ENCODE peak calls at places on chromosomes 13 and 19, in nine cellular contexts. T, L, U, M, V, B, Q, I and H are unnamed samples.

GRCh38 chr19:36236946-36237310 is 22.0 kb downstream of the ZNF146 start:
- DNase-seq in T (no peak), L (no peak), U (no peak), M (no peak), V (no peak), B (no peak), Q (no peak), I (no peak), H (no peak)

GRCh38 chr13:24502567-24503375 is 9.8 kb downstream of the PARP4 start:
- DNase-seq in T (peak; percentile 58), L (no peak), U (no peak), M (peak; percentile 82), V (peak; percentile 22), B (peak; percentile 64), Q (no peak), I (no peak), H (peak; percentile 86)

GRCh38 chr13:108850706-108851105 is 221.3 kb downstream of the MYO16 start:
- DNase-seq in T (no peak), L (no peak), U (no peak), M (no peak), V (no peak), B (no peak), Q (no peak), I (no peak), H (no peak)

GRCh38 chr19:28341810-28342350 is 871.1 kb downstream of the UQCRFS1 start:
- DNase-seq in T (no peak), L (no peak), U (no peak), M (no peak), V (no peak), B (no peak), Q (no peak), I (no peak), H (no peak)

GRCh38 chr19:45523642-45524256 is 16.5 kb downstream of the VASP start:
- DNase-seq in T (peak; percentile 93), L (peak; percentile 92), U (peak; percentile 88), M (peak; percentile 70), V (peak; percentile 80), B (peak; percentile 85), Q (peak; percentile 94), I (no peak), H (peak; percentile 69)

GRCh38 chr19:5299137-5299536 is 41.5 kb downstream of the PTPRS start:
- DNase-seq in T (no peak), L (no peak), U (no peak), M (no peak), V (no peak), B (no peak), Q (no peak), I (no peak), H (no peak)

GRCh38 chr13:39189778-39190177 is 151.5 kb downstream of the NHLRC3 start:
- DNase-seq in T (peak; percentile 70), L (no peak), U (no peak), M (no peak), V (no peak), B (no peak), Q (no peak), I (no peak), H (no peak)

GRCh38 chr13:65977525-65977924 is 1252.6 kb downstream of the PCDH9 start:
- DNase-seq in T (no peak), L (no peak), U (no peak), M (no peak), V (no peak), B (no peak), Q (no peak), I (no peak), H (no peak)

GRCh38 chr19:54148158-54148557 is 10.6 kb downstream of the CNOT3 start:
- DNase-seq in T (no peak), L (no peak), U (no peak), M (no peak), V (no peak), B (no peak), Q (no peak), I (no peak), H (no peak)

GRCh38 chr13:96075953-96076543 is 13.9 kb upstream of the HS6ST3 start:
- DNase-seq in T (peak; percentile 21), L (peak; percentile 22), U (no peak), M (peak; percentile 26), V (no peak), B (no peak), Q (peak; percentile 28), I (no peak), H (no peak)

GRCh38 chr19:29705706-29706105 is 9.4 kb downstream of the C19orf12 start:
- DNase-seq in T (no peak), L (no peak), U (no peak), M (no peak), V (no peak), B (no peak), Q (no peak), I (no peak), H (no peak)

GRCh38 chr13:32824671-32825070 is 191.6 kb upstream of the KL start:
- DNase-seq in T (peak; percentile 98), L (no peak), U (no peak), M (peak; percentile 80), V (no peak), B (no peak), Q (no peak), I (peak; percentile 73), H (no peak)

GRCh38 chr13:110426745-110427144 is 119.7 kb downstream of the COL4A2 start:
- DNase-seq in T (no peak), L (no peak), U (no peak), M (no peak), V (no peak), B (no peak), Q (no peak), I (no peak), H (no peak)

GRCh38 chr19:4327252-4327876 is 11.3 kb downstream of the STAP2 start:
- DNase-seq in T (peak; percentile 95), L (peak; percentile 93), U (peak; percentile 90), M (no peak), V (peak; percentile 50), B (peak; percentile 91), Q (peak; percentile 93), I (no peak), H (peak; percentile 24)

GRCh38 chr19:17073869-17074627 is 1.2 kb downstream of the HAUS8 start:
- DNase-seq in T (peak; percentile 66), L (no peak), U (no peak), M (no peak), V (no peak), B (no peak), Q (no peak), I (no peak), H (no peak)

GRCh38 chr13:60146491-60146890 is 17.2 kb downstream of the DIAPH3 start:
- DNase-seq in T (no peak), L (no peak), U (no peak), M (no peak), V (no peak), B (no peak), Q (no peak), I (no peak), H (no peak)

GRCh38 chr13:63190219-63190618 is 1774.6 kb upstream of the PCDH20 start:
- DNase-seq in T (no peak), L (no peak), U (no peak), M (no peak), V (no peak), B (no peak), Q (peak; percentile 5), I (no peak), H (no peak)

GRCh38 chr13:97307882-97308624 is 85.9 kb downstream of the MBNL2 start:
- DNase-seq in T (peak; percentile 75), L (peak; percentile 48), U (no peak), M (peak; percentile 30), V (peak; percentile 72), B (no peak), Q (peak; percentile 45), I (no peak), H (peak; percentile 61)

GRCh38 chr13:20474515-20474914 is 51.1 kb downstream of the CRYL1 start:
- DNase-seq in T (no peak), L (no peak), U (no peak), M (no peak), V (no peak), B (no peak), Q (no peak), I (no peak), H (no peak)

GRCh38 chr13:40981949-40982348 is 37.2 kb downstream of the ELF1 start:
- DNase-seq in T (no peak), L (no peak), U (no peak), M (no peak), V (no peak), B (no peak), Q (no peak), I (no peak), H (no peak)
- H3K4me3 ChIP-seq in T (no peak overlapping the region), L (no peak overlapping the region), U (peak overlapping the region; percentile 44), M (peak overlapping the region; percentile 9), V (peak overlapping the region; percentile 47), B (peak overlapping the region; percentile 39), Q (no peak overlapping the region), I (no peak overlapping the region), H (no peak overlapping the region)

GRCh38 chr19:839146-839872 is 1.5 kb upstream of the PRTN3 start:
- DNase-seq in T (no peak), L (no peak), U (no peak), M (no peak), V (no peak), B (no peak), Q (no peak), I (no peak), H (no peak)
- H3K27me3 ChIP-seq in T (peaks cover 8% of the 10 kb centered on the region), L (peaks cover 16% of the 10 kb centered on the region), U (peaks cover 79% of the 10 kb centered on the region), M (no peaks in the 10 kb centered on the region), V (peaks cover 35% of the 10 kb centered on the region), B (peaks cover 61% of the 10 kb centered on the region), Q (peaks cover 63% of the 10 kb centered on the region), I (peaks cover 9% of the 10 kb centered on the region), H (peaks cover 8% of the 10 kb centered on the region)

GRCh38 chr13:99930925-99931324 is 40.6 kb downstream of the ZIC5 start:
- DNase-seq in T (no peak), L (no peak), U (no peak), M (no peak), V (no peak), B (no peak), Q (no peak), I (no peak), H (no peak)
- H3K4me3 ChIP-seq in T (no peak overlapping the region), L (no peak overlapping the region), U (no peak overlapping the region), M (no peak overlapping the region), V (no peak overlapping the region), B (no peak overlapping the region), Q (no peak overlapping the region), I (no peak overlapping the region), H (no peak overlapping the region)

GRCh38 chr19:39304701-39305571 is 8.7 kb downstream of the IFNL1 start:
- DNase-seq in T (peak; percentile 59), L (peak; percentile 67), U (no peak), M (no peak), V (no peak), B (peak; percentile 21), Q (no peak), I (no peak), H (no peak)

GRCh38 chr19:39306075-39306474 is 9.9 kb downstream of the IFNL1 start:
- DNase-seq in T (no peak), L (no peak), U (no peak), M (no peak), V (no peak), B (no peak), Q (no peak), I (no peak), H (no peak)

GRCh38 chr19:39303373-39304184 is 7.4 kb downstream of the IFNL1 start:
- DNase-seq in T (peak; percentile 91), L (no peak), U (no peak), M (no peak), V (no peak), B (peak; percentile 13), Q (no peak), I (no peak), H (no peak)

GRCh38 chr19:39301562-39301961 is 5.4 kb downstream of the IFNL1 start:
- DNase-seq in T (no peak), L (no peak), U (no peak), M (no peak), V (no peak), B (no peak), Q (no peak), I (no peak), H (no peak)

GRCh38 chr19:39304185-39304513 is 7.9 kb downstream of the IFNL1 start:
- DNase-seq in T (no peak), L (no peak), U (no peak), M (no peak), V (no peak), B (no peak), Q (no peak), I (no peak), H (no peak)
- H3K27me3 ChIP-seq in T (no peaks in the 10 kb centered on the region), L (no peaks in the 10 kb centered on the region), U (peaks cover 52% of the 10 kb centered on the region), M (peaks cover 18% of the 10 kb centered on the region), V (peaks cover 24% of the 10 kb centered on the region), B (peaks cover 41% of the 10 kb centered on the region), Q (no peaks in the 10 kb centered on the region), I (peaks cover 22% of the 10 kb centered on the region), H (peaks cover 7% of the 10 kb centered on the region)